ENCODE peak calls at places on chromosomes 2 and 18, in five cellular contexts. C is NCI-H1105 treated with DMSO at 0.1 percent for 48 hours, A is COR-L47, I is T-helper 17 cell, G is A549. N is an unnamed sample.
A peak's percentile ranks its signal among the peaks of the same experiment; 100 is the strongest.

GRCh38 chr2:151410485-151410833 is 757 bp downstream of the RIF1 start:
- DNase-seq in C (peak; percentile 35), A (peak; percentile 51), I (peak; percentile 21), G (peak; percentile 40), N (peak; percentile 23)

GRCh38 chr2:221553333-221553732 is 18.8 kb downstream of the EPHA4 start:
- DNase-seq in C (no peak), A (peak; percentile 88), I (no peak), G (no peak), N (no peak)

GRCh38 chr2:187769437-187769836 is 215.2 kb upstream of the TFPI start:
- DNase-seq in C (no peak), A (no peak), I (no peak), G (no peak), N (no peak)

GRCh38 chr18:13292736-13293135 is 74.2 kb downstream of the LDLRAD4 start:
- DNase-seq in C (no peak), A (no peak), I (no peak), G (no peak), N (no peak)

GRCh38 chr2:196112408-196113039 is 43.9 kb upstream of the DNAH7 start:
- DNase-seq in C (no peak), A (no peak), I (no peak), G (no peak), N (no peak)

GRCh38 chr18:8828798-8829197 is 123.4 kb downstream of the MTCL1 start:
- DNase-seq in C (no peak), A (no peak), I (no peak), G (no peak), N (no peak)

GRCh38 chr2:231336236-231336635 is 59.3 kb upstream of the B3GNT7 start:
- DNase-seq in C (no peak), A (no peak), I (no peak), G (no peak), N (no peak)

GRCh38 chr2:10880586-10881321 is 31.0 kb upstream of the KCNF1 start:
- DNase-seq in C (no peak), A (no peak), I (no peak), G (no peak), N (peak; percentile 8)

GRCh38 chr2:172196768-172197322 is 94.1 kb upstream of the DLX2 start:
- DNase-seq in C (no peak), A (no peak), I (no peak), G (no peak), N (no peak)

GRCh38 chr2:167827352-167828097 is 419.9 kb downstream of the STK39 start:
- DNase-seq in C (no peak), A (no peak), I (no peak), G (no peak), N (no peak)

GRCh38 chr2:226488034-226488433 is 311.6 kb downstream of the IRS1 start:
- DNase-seq in C (no peak), A (no peak), I (no peak), G (no peak), N (no peak)

GRCh38 chr2:179532890-179533289 is 268.3 kb upstream of the SESTD1 start:
- DNase-seq in C (no peak), A (no peak), I (no peak), G (no peak), N (no peak)

GRCh38 chr2:30691948-30692828 is 115.1 kb downstream of the CAPN13 start:
- DNase-seq in C (no peak), A (no peak), I (no peak), G (no peak), N (no peak)

GRCh38 chr18:74499633-74500032 is 3.5 kb downstream of the CNDP2 start:
- DNase-seq in C (no peak), A (no peak), I (no peak), G (no peak), N (peak; percentile 35)

GRCh38 chr2:146527166-146527565 is 1317.7 kb upstream of the ACVR2A start:
- DNase-seq in C (no peak), A (no peak), I (no peak), G (no peak), N (no peak)

GRCh38 chr2:239278941-239279365 is 121.9 kb downstream of the HDAC4 start:
- DNase-seq in C (no peak), A (no peak), I (no peak), G (no peak), N (no peak)

GRCh38 chr2:186255823-186256222 is 230.2 kb upstream of the ZC3H15 start:
- DNase-seq in C (no peak), A (peak; percentile 16), I (no peak), G (no peak), N (no peak)

GRCh38 chr2:17803492-17803891 is 12.8 kb upstream of the MSGN1 start:
- DNase-seq in C (no peak), A (no peak), I (no peak), G (no peak), N (no peak)

N was measured in effector memory CD4-positive, alpha-beta T cell.